ENCODE peak calls at places on chromosomes 1 and 21, in ten cellular contexts. I is OCI-LY7; U is spleen; Y is body of pancreas; F is lung; R is tibial nerve; H is effector memory CD4-positive, alpha-beta T cell; G is K562; J is uterus; P is prostate gland. Z is an unnamed sample. For H3K4me1, the result is how much of the 10 kb centered on the place peaks cover.

GRCh38 chr1:28248273-28249012 is 10.9 kb upstream of the SESN2 start:
- DNase-seq in I (peak), U (peak), Y (peak), F (peak), R (peak), H (peak), G (peak), J (peak), P (peak), Z (peak)

GRCh38 chr21:45361033-45361997 is 43.6 kb upstream of the COL18A1 start:
- DNase-seq in I (no peak), U (no peak), Y (no peak), F (no peak), R (no peak), H (no peak), G (no peak), J (no peak), P (no peak), Z (no peak)

GRCh38 chr1:226656601-226657277 is 82.3 kb downstream of the ITPKB start:
- DNase-seq in I (peak), U (peak), Y (peak), F (no peak), R (no peak), H (no peak), G (no peak), J (no peak), P (peak), Z (peak)

GRCh38 chr21:29558331-29558730 is 259.6 kb downstream of the BACH1 start:
- DNase-seq in I (no peak), U (no peak), Y (no peak), F (no peak), R (no peak), H (no peak), G (no peak), J (no peak), P (no peak), Z (no peak)

GRCh38 chr1:218163371-218163770 is 121.7 kb upstream of the RRP15 start:
- DNase-seq in I (no peak), U (no peak), Y (no peak), F (no peak), R (no peak), H (no peak), G (no peak), J (no peak), P (no peak), Z (no peak)

GRCh38 chr1:186578325-186579016 is 101.8 kb downstream of the PTGS2 start:
- DNase-seq in I (no peak), U (no peak), Y (no peak), F (no peak), R (no peak), H (no peak), G (no peak), J (no peak), P (peak), Z (no peak)

GRCh38 chr1:183609313-183609712 is 19.1 kb upstream of the NCF2 start:
- DNase-seq in I (peak), U (no peak), Y (no peak), F (peak), R (peak), H (no peak), G (no peak), J (peak), P (no peak), Z (no peak)

GRCh38 chr1:50705699-50706098 is 254.4 kb downstream of the FAF1 start:
- DNase-seq in I (no peak), U (no peak), Y (no peak), F (no peak), R (no peak), H (no peak), G (no peak), J (no peak), P (peak), Z (no peak)

GRCh38 chr1:197393105-197393504 is 125.1 kb downstream of the CRB1 start:
- DNase-seq in I (no peak), U (no peak), Y (no peak), F (no peak), R (no peak), H (no peak), G (no peak), J (no peak), P (no peak), Z (no peak)

GRCh38 chr1:6465461-6466005 is 440 bp downstream of the TNFRSF25 start:
- DNase-seq in I (no peak), U (no peak), Y (no peak), F (no peak), R (no peak), H (peak), G (no peak), J (no peak), P (no peak), Z (peak)

GRCh38 chr1:8259498-8260290 is 58.2 kb upstream of the SLC45A1 start:
- DNase-seq in I (no peak), U (no peak), Y (peak), F (peak), R (peak), H (no peak), G (no peak), J (peak), P (peak), Z (no peak)

GRCh38 chr1:241647658-241648057 is 4.4 kb upstream of the WDR64 start:
- DNase-seq in I (no peak), U (no peak), Y (no peak), F (no peak), R (no peak), H (no peak), G (no peak), J (no peak), P (no peak), Z (no peak)

GRCh38 chr1:247211339-247211738 is 39.5 kb upstream of the ZNF124 start:
- DNase-seq in I (no peak), U (no peak), Y (no peak), F (no peak), R (no peak), H (no peak), G (no peak), J (no peak), P (no peak), Z (no peak)

GRCh38 chr1:86788300-86789206 is 84.2 kb downstream of the SH3GLB1 start:
- DNase-seq in I (no peak), U (no peak), Y (no peak), F (peak), R (no peak), H (no peak), G (no peak), J (no peak), P (no peak), Z (no peak)

GRCh38 chr1:207004931-207005830 is 27.4 kb downstream of the C1orf116 start:
- DNase-seq in I (peak), U (no peak), Y (peak), F (peak), R (no peak), H (no peak), G (peak), J (no peak), P (no peak), Z (peak)

GRCh38 chr1:200965111-200965510 is 58.4 kb downstream of the KIF21B start:
- DNase-seq in I (no peak), U (peak), Y (no peak), F (no peak), R (no peak), H (no peak), G (no peak), J (no peak), P (no peak), Z (no peak)

GRCh38 chr1:33706634-33707255 is 157.1 kb upstream of the HMGB4 start:
- DNase-seq in I (no peak), U (no peak), Y (no peak), F (no peak), R (no peak), H (no peak), G (no peak), J (no peak), P (no peak), Z (no peak)

GRCh38 chr21:28485301-28486022 is 507.2 kb downstream of the LTN1 start:
- DNase-seq in I (no peak), U (no peak), Y (no peak), F (no peak), R (no peak), H (no peak), G (no peak), J (no peak), P (no peak), Z (no peak)

GRCh38 chr1:6700853-6701436 is 671 bp downstream of the DNAJC11 start:
- DNase-seq in I (peak), U (no peak), Y (no peak), F (no peak), R (no peak), H (no peak), G (no peak), J (peak), P (no peak), Z (no peak)

GRCh38 chr1:65994223-65994622 is 201.5 kb downstream of the PDE4B start:
- DNase-seq in I (no peak), U (no peak), Y (no peak), F (no peak), R (no peak), H (no peak), G (no peak), J (no peak), P (no peak), Z (no peak)

GRCh38 chr1:65992160-65993046 is 199.7 kb downstream of the PDE4B start:
- DNase-seq in I (no peak), U (no peak), Y (no peak), F (no peak), R (no peak), H (no peak), G (no peak), J (no peak), P (no peak), Z (no peak)

GRCh38 chr1:65990161-65990560 is 197.5 kb downstream of the PDE4B start:
- DNase-seq in I (no peak), U (no peak), Y (no peak), F (no peak), R (no peak), H (no peak), G (no peak), J (no peak), P (no peak), Z (no peak)

GRCh38 chr1:65993047-65993363 is 200.3 kb downstream of the PDE4B start:
- DNase-seq in I (no peak), U (no peak), Y (no peak), F (no peak), R (no peak), H (no peak), G (no peak), J (no peak), P (no peak), Z (no peak)

DNA sequence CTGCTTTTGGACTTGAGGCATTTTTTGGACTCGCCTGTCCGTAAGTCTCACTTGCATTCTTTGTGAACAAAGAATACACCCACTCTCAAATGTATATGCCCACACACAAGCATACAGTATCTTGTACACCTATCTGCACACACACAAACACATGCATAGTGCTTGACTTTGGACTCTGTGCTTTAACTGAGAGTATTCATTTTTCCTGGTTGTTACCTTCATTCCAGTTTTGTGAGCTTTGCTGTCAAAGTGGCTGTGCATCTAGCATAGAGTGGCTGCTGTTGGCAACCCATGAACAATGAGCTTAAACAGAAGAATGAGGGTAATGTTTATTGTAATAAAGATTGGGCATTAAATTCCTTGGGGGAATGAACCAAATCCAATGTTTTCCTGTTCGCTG is 199.0 kb downstream of the PDE4B start:
- DNase-seq in I (no peak), U (no peak), Y (no peak), F (no peak), R (no peak), H (no peak), G (no peak), J (no peak), P (no peak), Z (no peak)
- H3K27ac ChIP-seq in I (no peak), U (no peak), Y (no peak), F (no peak), R (no peak), H (no peak), G (no peak), J (no peak), P (no peak), Z (no peak)

GRCh38 chr21:35239811-35240219 is 190.7 kb upstream of the RUNX1 start:
- DNase-seq in I (no peak), U (no peak), Y (no peak), F (no peak), R (no peak), H (no peak), G (no peak), J (no peak), P (no peak), Z (no peak)
- H3K4me1 ChIP-seq in I (under half), U (under half), Y (under half), F (under half), R (under half), H (under half), G (under half), J (under half), P (under half), Z (under half)

GRCh38 chr1:30467101-30467500 is 256.3 kb downstream of the MATN1 start:
- DNase-seq in I (no peak), U (peak), Y (no peak), F (no peak), R (no peak), H (no peak), G (no peak), J (no peak), P (no peak), Z (no peak)
- H3K27ac ChIP-seq in I (no peak), U (no peak), Y (no peak), F (no peak), R (no peak), H (no peak), G (no peak), J (no peak), P (no peak), Z (no peak)

GRCh38 chr1:156492591-156493080 is 7.9 kb downstream of the MEF2D start:
- DNase-seq in I (peak), U (peak), Y (no peak), F (no peak), R (no peak), H (no peak), G (no peak), J (no peak), P (no peak), Z (no peak)
- H3K4me1 ChIP-seq in I (half or more), U (half or more), Y (half or more), F (half or more), R (half or more), H (half or more), G (half or more), J (under half), P (half or more), Z (half or more)

DNA sequence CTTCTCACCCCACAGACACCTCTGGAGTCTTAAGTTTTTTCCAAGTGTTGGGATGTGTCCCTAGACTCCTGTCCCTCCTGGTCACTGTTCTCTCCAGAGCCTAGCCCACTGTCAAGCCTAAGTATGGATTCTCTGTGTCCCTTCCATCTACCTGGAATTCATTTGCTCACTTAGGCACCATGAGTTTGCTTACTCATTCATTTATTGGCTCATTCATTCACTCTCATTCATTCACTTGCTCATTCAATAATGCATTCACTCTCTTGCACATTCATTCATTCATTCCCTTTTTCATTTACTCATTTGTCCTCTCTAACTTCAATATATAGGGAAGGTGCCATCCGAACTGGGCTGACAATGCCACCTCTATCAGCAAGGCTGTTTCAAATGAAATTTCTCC is 1.6 kb downstream of the S100A16 start:
- DNase-seq in I (no peak), U (no peak), Y (no peak), F (no peak), R (no peak), H (no peak), G (no peak), J (no peak), P (no peak), Z (no peak)
- H3K27ac ChIP-seq in I (no peak), U (peak), Y (no peak), F (no peak), R (peak), H (no peak), G (no peak), J (peak), P (no peak), Z (no peak)

DNA sequence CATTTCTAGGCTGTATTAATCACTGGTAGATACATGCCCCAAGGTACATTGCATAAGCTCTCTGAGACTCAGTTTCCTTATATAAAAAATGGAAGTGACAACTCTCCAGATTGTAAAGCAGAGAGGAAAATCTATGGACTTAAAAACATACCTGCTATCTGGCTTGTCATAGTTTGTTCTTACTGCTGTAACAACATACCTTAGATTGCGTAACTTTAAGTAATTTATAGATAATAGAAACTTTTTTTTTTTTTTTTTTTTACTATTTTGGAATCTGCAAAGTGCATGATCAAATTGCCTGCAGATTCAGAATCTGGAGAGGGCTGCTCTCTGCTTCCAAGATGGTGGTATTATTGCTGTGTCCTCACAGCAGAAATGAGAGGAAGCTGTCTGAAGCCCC is 827.7 kb upstream of the BRINP3 start:
- DNase-seq in I (no peak), U (no peak), Y (no peak), F (no peak), R (no peak), H (no peak), G (no peak), J (no peak), P (no peak), Z (no peak)
- H3K4me1 ChIP-seq in I (under half), U (under half), Y (under half), F (under half), R (under half), H (under half), G (under half), J (under half), P (under half), Z (under half)

Z was measured in CD8-positive, alpha-beta memory T cell.